ENCODE peak calls at places on chromosomes 3 and 15, in seven cellular contexts. T, P, O, Z, V, A and U are unnamed samples.

GRCh38 chr15:29348308-29348914 is 78.8 kb upstream of the NSMCE3 start:
- DNase-seq in T (no peak), P (peak; percentile 3), O (no peak), Z (no peak), V (no peak), A (no peak), U (no peak)

GRCh38 chr3:81726132-81726531 is 35.3 kb downstream of the GBE1 start:
- DNase-seq in T (no peak), P (peak; percentile 40), O (no peak), Z (no peak), V (no peak), A (no peak), U (no peak)

GRCh38 chr3:124772081-124772831 is 42.0 kb downstream of the UMPS start:
- DNase-seq in T (no peak), P (peak; percentile 76), O (no peak), Z (no peak), V (no peak), A (peak; percentile 12), U (no peak)

GRCh38 chr3:173733029-173733652 is 335.6 kb downstream of the NLGN1 start:
- DNase-seq in T (no peak), P (peak; percentile 65), O (peak; percentile 34), Z (no peak), V (no peak), A (no peak), U (no peak)

GRCh38 chr3:8143186-8143585 is 358.4 kb upstream of the LMCD1 start:
- DNase-seq in T (no peak), P (peak; percentile 5), O (no peak), Z (no peak), V (no peak), A (no peak), U (peak; percentile 3)

GRCh38 chr15:38860682-38861081 is 296.1 kb upstream of the RASGRP1 start:
- DNase-seq in T (no peak), P (peak; percentile 78), O (no peak), Z (no peak), V (no peak), A (no peak), U (no peak)

GRCh38 chr3:101379695-101380376 is 59.5 kb upstream of the IMPG2 start:
- DNase-seq in T (peak; percentile 36), P (no peak), O (no peak), Z (no peak), V (no peak), A (no peak), U (no peak)

GRCh38 chr3:165211749-165212148 is 15.6 kb upstream of the SLITRK3 start:
- DNase-seq in T (no peak), P (no peak), O (no peak), Z (no peak), V (no peak), A (no peak), U (no peak)

GRCh38 chr3:128168830-128169229 is 15.5 kb downstream of the EEFSEC start:
- DNase-seq in T (no peak), P (no peak), O (no peak), Z (no peak), V (no peak), A (no peak), U (no peak)

GRCh38 chr3:128173241-128173640 is 20.0 kb downstream of the EEFSEC start:
- DNase-seq in T (no peak), P (no peak), O (no peak), Z (no peak), V (no peak), A (no peak), U (no peak)

GRCh38 chr3:128173849-128174248 is 20.6 kb downstream of the EEFSEC start:
- DNase-seq in T (no peak), P (no peak), O (no peak), Z (no peak), V (no peak), A (no peak), U (no peak)

GRCh38 chr3:128167973-128168674 is 14.8 kb downstream of the EEFSEC start:
- DNase-seq in T (no peak), P (no peak), O (no peak), Z (no peak), V (no peak), A (no peak), U (no peak)

DNA sequence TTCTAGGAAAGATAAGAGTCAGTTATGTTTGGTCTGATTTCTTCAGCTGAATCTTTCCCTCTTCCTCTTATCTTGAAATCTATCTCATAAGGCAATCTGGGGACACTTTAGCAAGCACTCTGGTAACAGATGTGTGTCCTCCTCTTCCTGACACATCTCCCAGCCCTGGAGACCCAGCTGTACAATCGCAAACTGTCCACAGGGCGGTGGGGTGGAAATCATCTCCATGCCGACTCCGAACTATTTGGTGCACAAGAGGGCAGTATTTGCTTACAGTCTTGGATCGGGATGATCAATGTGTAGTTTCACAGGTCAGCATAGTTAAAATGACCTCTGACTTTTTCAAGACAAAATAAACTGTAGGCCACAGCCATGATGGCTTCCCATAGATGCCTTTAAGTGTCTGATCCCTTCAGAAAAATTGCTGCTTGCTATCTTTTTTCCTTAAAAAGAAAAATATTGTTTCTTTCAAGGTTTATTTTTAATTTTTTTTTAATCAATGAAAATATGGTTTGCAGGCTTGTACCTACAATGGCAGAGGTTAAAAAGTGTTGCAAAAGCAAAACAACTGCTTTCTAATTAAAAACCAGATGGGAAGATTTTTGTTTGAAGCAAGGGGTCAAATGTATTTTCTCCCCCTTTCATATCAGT is 17.7 kb downstream of the EEFSEC start:
- DNase-seq in T (no peak), P (peak; percentile 87), O (peak; percentile 72), Z (peak; percentile 58), V (peak; percentile 55), A (peak; percentile 80), U (peak; percentile 24)
- TF ChIP-seq CTCF in T (no peak), P (peak; percentile 91), O (peak; percentile 41), Z (peak; percentile 78), V (peak; percentile 80), A (peak; percentile 83), U (peak; percentile 86)

GRCh38 chr15:56250626-56251025 is 6.9 kb upstream of the RFX7 start:
- DNase-seq in T (no peak), P (no peak), O (no peak), Z (no peak), V (no peak), A (no peak), U (no peak)

GRCh38 chr15:56247266-56247665 is 3.6 kb upstream of the RFX7 start:
- DNase-seq in T (no peak), P (no peak), O (no peak), Z (no peak), V (no peak), A (no peak), U (no peak)

GRCh38 chr15:56248276-56248675 is 4.6 kb upstream of the RFX7 start:
- DNase-seq in T (no peak), P (no peak), O (no peak), Z (no peak), V (no peak), A (no peak), U (no peak)

GRCh38 chr15:56251315-56252091 is 7.8 kb upstream of the RFX7 start:
- DNase-seq in T (no peak), P (no peak), O (no peak), Z (no peak), V (no peak), A (peak; percentile 56), U (no peak)

GRCh38 chr15:56249080-56249479 is 5.4 kb upstream of the RFX7 start:
- DNase-seq in T (no peak), P (peak; percentile 75), O (peak; percentile 51), Z (no peak), V (no peak), A (peak; percentile 23), U (no peak)
- TF ChIP-seq CTCF in T (peak; percentile 48), P (peak; percentile 62), O (peak; percentile 47), Z (no peak), V (peak; percentile 47), A (peak; percentile 53), U (peak; percentile 51)

GRCh38 chr3:36709826-36710365 is 54.5 kb downstream of the DCLK3 start:
- DNase-seq in T (no peak), P (no peak), O (no peak), Z (no peak), V (no peak), A (no peak), U (no peak)

GRCh38 chr3:36705015-36705414 is 59.3 kb downstream of the DCLK3 start:
- DNase-seq in T (no peak), P (no peak), O (no peak), Z (no peak), V (no peak), A (no peak), U (no peak)

GRCh38 chr3:36709281-36709680 is 55.1 kb downstream of the DCLK3 start:
- DNase-seq in T (no peak), P (no peak), O (no peak), Z (no peak), V (no peak), A (no peak), U (no peak)

GRCh38 chr3:36710606-36711005 is 53.7 kb downstream of the DCLK3 start:
- DNase-seq in T (no peak), P (no peak), O (no peak), Z (no peak), V (no peak), A (no peak), U (no peak)

DNA sequence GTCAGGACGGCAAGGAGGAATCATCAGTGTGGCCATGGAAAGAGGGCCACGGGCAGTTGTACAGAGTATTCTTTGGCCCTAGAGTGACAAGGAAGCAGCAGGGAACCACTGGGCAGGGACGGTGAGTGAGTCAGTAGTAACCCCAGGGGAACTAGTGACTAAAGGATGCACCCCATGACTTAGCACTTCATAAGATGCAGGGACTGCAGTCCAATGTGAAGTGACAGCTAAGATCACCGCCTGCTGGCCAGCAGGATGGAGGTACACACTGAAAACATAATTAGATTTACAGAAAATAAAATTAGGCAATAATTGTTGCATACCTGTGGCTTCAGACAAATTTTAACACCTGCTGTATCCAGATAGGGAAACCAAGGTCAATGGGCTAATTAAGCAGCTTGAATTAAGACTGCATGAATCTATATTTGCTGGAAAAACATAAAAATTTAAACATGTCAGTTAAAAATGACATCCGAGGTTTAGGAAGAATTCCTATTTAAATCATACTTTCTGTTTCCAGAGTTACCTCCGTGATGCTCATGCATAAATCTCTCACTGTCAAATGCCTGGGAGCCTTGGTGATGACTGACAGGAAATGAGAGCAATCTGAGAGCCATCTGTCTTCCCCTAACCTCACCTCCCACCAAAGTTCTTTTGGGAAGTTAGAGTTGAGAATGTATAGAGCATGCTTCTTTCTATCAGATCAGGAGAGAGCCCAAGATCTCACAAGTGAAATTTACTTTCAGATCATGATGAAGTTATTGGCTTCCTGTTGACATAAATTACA is 56.5 kb downstream of the DCLK3 start:
- DNase-seq in T (no peak), P (peak; percentile 17), O (peak; percentile 28), Z (no peak), V (no peak), A (no peak), U (no peak)
- TF ChIP-seq CTCF in T (no peak), P (peak; percentile 27), O (no peak), Z (no peak), V (peak; percentile 20), A (peak; percentile 34), U (peak; percentile 51)

DNA sequence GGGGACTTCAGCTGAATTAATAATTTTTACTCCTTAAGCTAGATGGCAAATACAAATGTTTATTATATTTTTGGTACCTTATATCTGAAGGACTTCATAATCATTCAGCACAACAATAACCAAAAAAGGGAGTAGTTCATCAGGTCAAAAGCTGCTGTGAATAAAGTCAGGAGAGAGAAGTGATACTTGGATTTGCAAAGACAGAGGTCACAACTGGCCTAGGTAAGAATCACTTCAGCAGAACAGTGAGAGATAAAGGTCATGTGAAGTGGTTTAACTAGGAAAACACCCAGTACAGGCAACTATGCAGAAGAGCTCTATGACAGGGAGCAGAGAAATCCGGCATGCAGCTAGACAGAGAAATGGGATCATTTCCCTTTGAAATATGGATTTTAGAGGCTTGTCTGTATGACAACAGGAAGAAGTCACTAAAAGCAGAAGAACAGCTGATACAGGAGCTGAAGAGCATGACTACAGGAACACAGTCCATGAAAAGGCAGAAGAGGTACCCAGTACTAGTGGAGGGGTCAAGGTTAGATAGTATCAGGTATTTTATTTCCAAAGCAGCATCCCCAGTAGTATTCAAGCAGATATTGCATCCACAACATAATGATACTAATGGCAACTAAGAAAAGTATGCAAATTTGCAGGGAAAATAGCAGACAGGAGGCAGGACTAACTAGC is 25.7 kb downstream of the ZMAT3 start:
- DNase-seq in T (peak; percentile 34), P (no peak), O (no peak), Z (no peak), V (no peak), A (no peak), U (no peak)
- TF ChIP-seq CTCF in T (no peak), P (no peak), O (no peak), Z (no peak), V (no peak), A (no peak), U (no peak)